ENCODE peak calls at places on chromosome 7, in four cellular contexts. R is choroid plexus epithelial cell, W is EL, Y is lower lobe of right lung. I is an unnamed sample.

GRCh38 chr7:105423987-105424386 is 35.3 kb upstream of the SRPK2 start:
- DNase-seq in R (no peak), W (no peak), Y (no peak), I (no peak)

GRCh38 chr7:150735596-150736358 is 1.4 kb upstream of the GIMAP5 start:
- DNase-seq in R (no peak), W (no peak), Y (no peak), I (no peak)

GRCh38 chr7:64869121-64869725 is 33.9 kb upstream of the ZNF273 start:
- DNase-seq in R (no peak), W (no peak), Y (no peak), I (peak)

GRCh38 chr7:150340875-150341262 is 560 bp downstream of the RARRES2 start:
- DNase-seq in R (no peak), W (no peak), Y (no peak), I (no peak)

GRCh38 chr7:112779667-112780066 is 10.5 kb downstream of the TMEM168 start:
- DNase-seq in R (peak), W (peak), Y (no peak), I (no peak)

GRCh38 chr7:105594034-105594433 is 12.7 kb upstream of the EFCAB10 start:
- DNase-seq in R (no peak), W (no peak), Y (no peak), I (no peak)

GRCh38 chr7:149562602-149563001 is 65.0 kb upstream of the ZNF746 start:
- DNase-seq in R (peak), W (peak), Y (no peak), I (no peak)

GRCh38 chr7:17941171-17941490 is 837 bp upstream of the SNX13 start:
- DNase-seq in R (peak), W (no peak), Y (no peak), I (no peak)

GRCh38 chr7:102811942-102812678 is 63.3 kb downstream of the FAM185A start:
- DNase-seq in R (no peak), W (no peak), Y (no peak), I (no peak)

GRCh38 chr7:30731619-30732018 is 20.3 kb upstream of the INMT start:
- DNase-seq in R (no peak), W (no peak), Y (no peak), I (no peak)

GRCh38 chr7:30655096-30655970 is 26.9 kb downstream of the CRHR2 start:
- DNase-seq in R (no peak), W (no peak), Y (no peak), I (peak)

GRCh38 chr7:134454277-134454676 is 4.6 kb downstream of the AKR1B1 start:
- DNase-seq in R (peak), W (no peak), Y (no peak), I (no peak)

GRCh38 chr7:73701357-73701995 is 18.0 kb downstream of the STX1A start:
- DNase-seq in R (peak), W (peak), Y (no peak), I (no peak)

GRCh38 chr7:158054081-158054480 is 533.5 kb downstream of the PTPRN2 start:
- DNase-seq in R (no peak), W (no peak), Y (no peak), I (peak)

GRCh38 chr7:30543815-30544525 is 39.3 kb upstream of the GGCT start:
- DNase-seq in R (no peak), W (no peak), Y (no peak), I (no peak)

GRCh38 chr7:157703131-157703530 is 366.3 kb downstream of the DNAJB6 start:
- DNase-seq in R (no peak), W (no peak), Y (peak), I (peak)

GRCh38 chr7:39613577-39613976 is 9.8 kb upstream of the RALA start:
- DNase-seq in R (no peak), W (peak), Y (no peak), I (no peak)

GRCh38 chr7:6256709-6257535 is 15.5 kb downstream of the CYTH3 start:
- DNase-seq in R (peak), W (peak), Y (peak), I (peak)

GRCh38 chr7:40763319-40764287 is 628.8 kb downstream of the SUGCT start:
- DNase-seq in R (peak), W (peak), Y (no peak), I (no peak)